ENCODE peak calls at places on chromosomes 11 and 22, in eight cellular contexts. N, U, F, X, D, I, O and P are unnamed samples.

GRCh38 chr11:23540101-23540561 is 679.9 kb upstream of the CCDC179 start:
- DNase-seq in N (peak; percentile 44), U (no peak), F (peak; percentile 79), X (no peak), D (no peak), I (no peak), O (no peak), P (no peak)

GRCh38 chr11:74673956-74674355 is 57.3 kb downstream of the CHRDL2 start:
- DNase-seq in N (no peak), U (no peak), F (no peak), X (no peak), D (no peak), I (no peak), O (no peak), P (no peak)

GRCh38 chr22:45248832-45249561 is 8.3 kb upstream of the KIAA0930 start:
- DNase-seq in N (no peak), U (no peak), F (no peak), X (no peak), D (no peak), I (no peak), O (no peak), P (no peak)

GRCh38 chr11:45104006-45104789 is 42.2 kb upstream of the PRDM11 start:
- DNase-seq in N (no peak), U (no peak), F (no peak), X (no peak), D (no peak), I (no peak), O (no peak), P (peak; percentile 35)

GRCh38 chr22:19146215-19146968 is 1.9 kb upstream of the ESS2 start:
- DNase-seq in N (no peak), U (no peak), F (no peak), X (no peak), D (no peak), I (no peak), O (no peak), P (no peak)

GRCh38 chr11:19121646-19122045 is 4.7 kb downstream of the ZDHHC13 start:
- DNase-seq in N (no peak), U (no peak), F (peak; percentile 45), X (no peak), D (no peak), I (no peak), O (no peak), P (no peak)

GRCh38 chr22:17638182-17638431 is 450 bp upstream of the BCL2L13 start:
- DNase-seq in N (no peak), U (no peak), F (no peak), X (no peak), D (no peak), I (no peak), O (no peak), P (no peak)

GRCh38 chr11:36312593-36312990 is 16.5 kb downstream of the PRR5L start:
- DNase-seq in N (no peak), U (no peak), F (peak; percentile 90), X (no peak), D (no peak), I (no peak), O (no peak), P (peak; percentile 66)

GRCh38 chr22:25735657-25736056 is 6.3 kb upstream of the MYO18B start:
- DNase-seq in N (no peak), U (no peak), F (no peak), X (no peak), D (no peak), I (no peak), O (no peak), P (no peak)

GRCh38 chr11:75568616-75569219 is 6.7 kb downstream of the SERPINH1 start:
- DNase-seq in N (no peak), U (no peak), F (no peak), X (no peak), D (no peak), I (no peak), O (no peak), P (no peak)

GRCh38 chr11:122784325-122785155 is 53.8 kb upstream of the CRTAM start:
- DNase-seq in N (peak; percentile 77), U (no peak), F (peak; percentile 62), X (no peak), D (peak; percentile 51), I (no peak), O (no peak), P (peak; percentile 48)

GRCh38 chr11:86592047-86592564 is 80.3 kb downstream of the ME3 start:
- DNase-seq in N (no peak), U (no peak), F (peak; percentile 59), X (no peak), D (no peak), I (no peak), O (no peak), P (no peak)

GRCh38 chr22:38262051-38262795 is 10.6 kb downstream of the TMEM184B start:
- DNase-seq in N (peak; percentile 79), U (peak; percentile 86), F (peak; percentile 42), X (no peak), D (peak; percentile 61), I (peak; percentile 78), O (peak; percentile 51), P (no peak)

GRCh38 chr22:50112151-50113118 is 22.6 kb downstream of the MOV10L1 start:
- DNase-seq in N (no peak), U (no peak), F (peak; percentile 25), X (no peak), D (no peak), I (no peak), O (no peak), P (peak; percentile 63)

GRCh38 chr22:35809816-35810215 is 92.1 kb downstream of the APOL5 start:
- DNase-seq in N (no peak), U (no peak), F (no peak), X (no peak), D (no peak), I (no peak), O (no peak), P (no peak)
- H3K36me3 ChIP-seq in N (no peaks in the 10 kb centered on the region), U (no peaks in the 10 kb centered on the region), F (peaks cover 17% of the 10 kb centered on the region), X (peaks cover 18% of the 10 kb centered on the region), D (no peaks in the 10 kb centered on the region), I (no peaks in the 10 kb centered on the region), O (peaks cover 64% of the 10 kb centered on the region), P (peaks cover 62% of the 10 kb centered on the region)

DNA sequence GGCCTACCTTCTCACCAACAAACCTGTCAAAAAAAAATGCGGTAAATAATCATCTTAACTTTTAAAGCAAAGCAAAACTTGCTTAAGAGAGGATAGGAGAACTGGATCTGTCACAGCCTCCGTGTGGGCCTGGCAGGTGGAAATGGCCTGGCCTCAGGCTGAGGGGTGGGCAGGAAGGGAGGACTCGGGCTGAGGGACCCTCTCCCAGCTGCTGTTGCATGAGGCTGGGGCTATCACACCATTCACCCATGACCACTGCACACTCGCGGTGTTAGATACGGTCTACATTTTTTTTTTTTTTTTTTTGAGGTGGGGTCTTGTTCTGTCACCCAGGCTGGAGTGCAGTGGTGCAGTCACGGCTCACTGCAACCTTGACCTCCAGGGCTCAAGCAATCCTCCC is 24.5 kb downstream of the ARHGAP1 start:
- DNase-seq in N (no peak), U (no peak), F (no peak), X (no peak), D (no peak), I (no peak), O (no peak), P (no peak)
- H3K36me3 ChIP-seq in N (peaks cover 35% of the 10 kb centered on the region), U (peaks cover 54% of the 10 kb centered on the region), F (peaks cover 6% of the 10 kb centered on the region), X (peaks cover 76% of the 10 kb centered on the region), D (no peaks in the 10 kb centered on the region), I (peaks cover 28% of the 10 kb centered on the region), O (no peaks in the 10 kb centered on the region), P (peaks cover 55% of the 10 kb centered on the region)

GRCh38 chr11:3016861-3017260 is 24.7 kb upstream of the NAP1L4 start:
- DNase-seq in N (no peak), U (no peak), F (no peak), X (no peak), D (no peak), I (no peak), O (no peak), P (no peak)

GRCh38 chr11:3022982-3023381 is 30.9 kb upstream of the NAP1L4 start:
- DNase-seq in N (no peak), U (no peak), F (peak; percentile 26), X (no peak), D (no peak), I (no peak), O (no peak), P (no peak)

GRCh38 chr11:3020011-3020410 is 27.9 kb upstream of the NAP1L4 start:
- DNase-seq in N (no peak), U (no peak), F (no peak), X (no peak), D (no peak), I (no peak), O (no peak), P (no peak)

GRCh38 chr11:3022300-3022967 is 30.3 kb upstream of the NAP1L4 start:
- DNase-seq in N (no peak), U (no peak), F (peak; percentile 7), X (no peak), D (no peak), I (no peak), O (no peak), P (no peak)

DNA sequence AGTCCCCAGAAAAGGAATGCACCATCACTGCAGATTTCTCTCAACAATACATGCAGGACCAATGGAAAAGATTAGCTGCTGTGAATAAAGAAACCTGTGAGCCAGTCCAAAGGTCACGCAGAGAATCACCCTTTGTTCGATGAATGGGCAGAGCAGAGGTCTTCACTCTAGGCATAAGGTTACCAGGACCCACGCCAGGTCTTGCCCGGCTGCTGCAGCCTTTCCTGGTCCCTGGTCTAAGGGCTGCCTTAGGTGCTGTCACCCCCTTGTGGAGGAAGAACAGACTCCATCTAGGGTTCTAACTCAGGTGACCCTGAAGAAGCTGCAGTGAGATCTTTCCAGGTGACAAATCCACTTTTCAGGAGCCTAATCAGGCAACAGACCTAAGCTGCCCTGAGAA is 29.0 kb upstream of the NAP1L4 start:
- DNase-seq in N (no peak), U (peak; percentile 61), F (peak; percentile 46), X (no peak), D (no peak), I (peak; percentile 58), O (peak; percentile 36), P (no peak)
- H3K36me3 ChIP-seq in N (peaks cover 26% of the 10 kb centered on the region), U (peaks cover 55% of the 10 kb centered on the region), F (peaks cover 26% of the 10 kb centered on the region), X (peaks cover 61% of the 10 kb centered on the region), D (no peaks in the 10 kb centered on the region), I (peaks cover 12% of the 10 kb centered on the region), O (peaks cover 14% of the 10 kb centered on the region), P (peaks cover 71% of the 10 kb centered on the region)

GRCh38 chr22:29559030-29559429 is 5.5 kb upstream of the THOC5 start:
- DNase-seq in N (no peak), U (no peak), F (no peak), X (no peak), D (no peak), I (no peak), O (no peak), P (no peak)

GRCh38 chr22:29563652-29564460 is 10.3 kb upstream of the THOC5 start:
- DNase-seq in N (no peak), U (no peak), F (no peak), X (no peak), D (no peak), I (no peak), O (peak; percentile 51), P (no peak)

GRCh38 chr22:29555065-29555644 is 1.6 kb upstream of the THOC5 start:
- DNase-seq in N (no peak), U (peak; percentile 7), F (no peak), X (no peak), D (no peak), I (no peak), O (no peak), P (peak; percentile 79)

DNA sequence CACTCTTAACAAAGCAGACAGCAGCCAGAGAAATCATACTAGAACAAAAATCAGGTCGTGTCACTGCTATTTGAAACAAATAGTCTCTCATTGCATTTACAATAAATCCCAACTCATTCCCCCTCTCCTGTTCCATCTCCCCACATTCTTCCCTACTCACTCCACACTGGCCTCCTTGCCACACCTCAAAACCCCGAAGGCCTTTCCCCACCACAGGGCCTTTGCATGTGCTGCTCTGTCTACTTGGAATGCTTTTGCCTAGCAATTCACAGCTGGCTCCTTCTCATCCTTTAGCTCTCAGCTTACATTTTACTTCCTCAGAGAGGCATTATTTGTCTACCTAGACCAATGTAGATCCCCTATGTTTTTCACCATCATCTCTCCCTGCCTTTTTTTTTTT is 6.3 kb upstream of the THOC5 start:
- DNase-seq in N (no peak), U (no peak), F (no peak), X (no peak), D (no peak), I (no peak), O (no peak), P (no peak)
- H3K36me3 ChIP-seq in N (peaks cover 30% of the 10 kb centered on the region), U (peaks cover 25% of the 10 kb centered on the region), F (no peaks in the 10 kb centered on the region), X (peaks cover 67% of the 10 kb centered on the region), D (no peaks in the 10 kb centered on the region), I (no peaks in the 10 kb centered on the region), O (peaks cover 46% of the 10 kb centered on the region), P (peaks cover 21% of the 10 kb centered on the region)